ENCODE peak calls at places on chromosome X, in nine cellular contexts. One of them, this sample, is unnamed.

GRCh38 chrX:153474718-153475117 is 4.3 kb upstream of the HAUS7 start:
- DNase-seq in T-helper 2 cell: peak
- DNase-seq in NK-92 treated with Interleukin-12 subunit alpha and Interleukin-12 subunit beta, amount 100 ng/mL, for 24 hours: no peak
- DNase-seq in activated gamma-delta T cell: peak
- DNase-seq in HEK293T: no peak
- DNase-seq in IMR-90: peak
- DNase-seq in NCI-H1417: peak
- DNase-seq in activated CD8-positive, alpha-beta T cell treated with anti-CD3 and anti-CD28 coated beads for 36 hours: peak
- DNase-seq in mammary epithelial cell: no peak
- DNase-seq in this sample: peak

GRCh38 chrX:1361275-1361674 is 24.7 kb downstream of the IL3RA start:
- DNase-seq in T-helper 2 cell: no peak
- DNase-seq in NK-92 treated with Interleukin-12 subunit alpha and Interleukin-12 subunit beta, amount 100 ng/mL, for 24 hours: no peak
- DNase-seq in activated gamma-delta T cell: no peak
- DNase-seq in HEK293T: no peak
- DNase-seq in IMR-90: no peak
- DNase-seq in NCI-H1417: no peak
- DNase-seq in activated CD8-positive, alpha-beta T cell treated with anti-CD3 and anti-CD28 coated beads for 36 hours: peak
- DNase-seq in mammary epithelial cell: no peak
- DNase-seq in this sample: no peak

GRCh38 chrX:39152106-39152649 is 350.9 kb downstream of the MID1IP1 start:
- DNase-seq in T-helper 2 cell: no peak
- DNase-seq in NK-92 treated with Interleukin-12 subunit alpha and Interleukin-12 subunit beta, amount 100 ng/mL, for 24 hours: no peak
- DNase-seq in activated gamma-delta T cell: no peak
- DNase-seq in HEK293T: peak
- DNase-seq in IMR-90: no peak
- DNase-seq in NCI-H1417: peak
- DNase-seq in activated CD8-positive, alpha-beta T cell treated with anti-CD3 and anti-CD28 coated beads for 36 hours: peak
- DNase-seq in mammary epithelial cell: no peak
- DNase-seq in this sample: peak

GRCh38 chrX:154051210-154051810 is 31.6 kb upstream of the IRAK1 start:
- DNase-seq in T-helper 2 cell: peak
- DNase-seq in NK-92 treated with Interleukin-12 subunit alpha and Interleukin-12 subunit beta, amount 100 ng/mL, for 24 hours: peak
- DNase-seq in activated gamma-delta T cell: no peak
- DNase-seq in HEK293T: peak
- DNase-seq in IMR-90: peak
- DNase-seq in NCI-H1417: peak
- DNase-seq in activated CD8-positive, alpha-beta T cell treated with anti-CD3 and anti-CD28 coated beads for 36 hours: peak
- DNase-seq in mammary epithelial cell: peak
- DNase-seq in this sample: peak

GRCh38 chrX:40152173-40152705 is 54.5 kb upstream of the BCOR start:
- DNase-seq in T-helper 2 cell: no peak
- DNase-seq in NK-92 treated with Interleukin-12 subunit alpha and Interleukin-12 subunit beta, amount 100 ng/mL, for 24 hours: no peak
- DNase-seq in activated gamma-delta T cell: no peak
- DNase-seq in HEK293T: no peak
- DNase-seq in IMR-90: no peak
- DNase-seq in NCI-H1417: peak
- DNase-seq in activated CD8-positive, alpha-beta T cell treated with anti-CD3 and anti-CD28 coated beads for 36 hours: peak
- DNase-seq in mammary epithelial cell: no peak
- DNase-seq in this sample: peak

GRCh38 chrX:31168596-31168995 is 96.8 kb upstream of the FTHL17 start:
- DNase-seq in T-helper 2 cell: no peak
- DNase-seq in NK-92 treated with Interleukin-12 subunit alpha and Interleukin-12 subunit beta, amount 100 ng/mL, for 24 hours: no peak
- DNase-seq in activated gamma-delta T cell: no peak
- DNase-seq in HEK293T: no peak
- DNase-seq in IMR-90: no peak
- DNase-seq in NCI-H1417: no peak
- DNase-seq in activated CD8-positive, alpha-beta T cell treated with anti-CD3 and anti-CD28 coated beads for 36 hours: no peak
- DNase-seq in mammary epithelial cell: no peak
- DNase-seq in this sample: no peak

GRCh38 chrX:128460835-128461234 is 408.6 kb upstream of the ACTRT1 start:
- DNase-seq in T-helper 2 cell: no peak
- DNase-seq in NK-92 treated with Interleukin-12 subunit alpha and Interleukin-12 subunit beta, amount 100 ng/mL, for 24 hours: no peak
- DNase-seq in activated gamma-delta T cell: no peak
- DNase-seq in HEK293T: peak
- DNase-seq in IMR-90: no peak
- DNase-seq in NCI-H1417: peak
- DNase-seq in activated CD8-positive, alpha-beta T cell treated with anti-CD3 and anti-CD28 coated beads for 36 hours: no peak
- DNase-seq in mammary epithelial cell: no peak
- DNase-seq in this sample: no peak

GRCh38 chrX:1249101-1249887 is 19.3 kb upstream of the CSF2RA start:
- DNase-seq in T-helper 2 cell: peak
- DNase-seq in NK-92 treated with Interleukin-12 subunit alpha and Interleukin-12 subunit beta, amount 100 ng/mL, for 24 hours: no peak
- DNase-seq in activated gamma-delta T cell: no peak
- DNase-seq in HEK293T: no peak
- DNase-seq in IMR-90: no peak
- DNase-seq in NCI-H1417: no peak
- DNase-seq in activated CD8-positive, alpha-beta T cell treated with anti-CD3 and anti-CD28 coated beads for 36 hours: peak
- DNase-seq in mammary epithelial cell: no peak
- DNase-seq in this sample: peak

GRCh38 chrX:153537526-153538295 is 20.3 kb downstream of the ATP2B3 start:
- DNase-seq in T-helper 2 cell: no peak
- DNase-seq in NK-92 treated with Interleukin-12 subunit alpha and Interleukin-12 subunit beta, amount 100 ng/mL, for 24 hours: no peak
- DNase-seq in activated gamma-delta T cell: no peak
- DNase-seq in HEK293T: no peak
- DNase-seq in IMR-90: no peak
- DNase-seq in NCI-H1417: peak
- DNase-seq in activated CD8-positive, alpha-beta T cell treated with anti-CD3 and anti-CD28 coated beads for 36 hours: no peak
- DNase-seq in mammary epithelial cell: no peak
- DNase-seq in this sample: peak

GRCh38 chrX:69535661-69536060 is 31.5 kb downstream of the NALF2 start:
- DNase-seq in T-helper 2 cell: no peak
- DNase-seq in NK-92 treated with Interleukin-12 subunit alpha and Interleukin-12 subunit beta, amount 100 ng/mL, for 24 hours: no peak
- DNase-seq in activated gamma-delta T cell: no peak
- DNase-seq in HEK293T: no peak
- DNase-seq in IMR-90: no peak
- DNase-seq in NCI-H1417: peak
- DNase-seq in activated CD8-positive, alpha-beta T cell treated with anti-CD3 and anti-CD28 coated beads for 36 hours: no peak
- DNase-seq in mammary epithelial cell: no peak
- DNase-seq in this sample: no peak

GRCh38 chrX:75547783-75548182 is 24.9 kb upstream of the ZDHHC15 start:
- DNase-seq in T-helper 2 cell: no peak
- DNase-seq in NK-92 treated with Interleukin-12 subunit alpha and Interleukin-12 subunit beta, amount 100 ng/mL, for 24 hours: no peak
- DNase-seq in activated gamma-delta T cell: no peak
- DNase-seq in HEK293T: no peak
- DNase-seq in IMR-90: no peak
- DNase-seq in NCI-H1417: no peak
- DNase-seq in activated CD8-positive, alpha-beta T cell treated with anti-CD3 and anti-CD28 coated beads for 36 hours: no peak
- DNase-seq in mammary epithelial cell: no peak
- DNase-seq in this sample: no peak

This sample was measured in upper lobe of left lung.